ENCODE peak calls at places on chromosomes 3 and 15, in nine cellular contexts. One of them, this sample, is unnamed. For H3K9me3, the result is how much of the 10 kb centered on the place peaks cover.

GRCh38 chr3:128945878-128946175 is 48.0 kb downstream of the CFAP92 start:
- DNase-seq in adipocyte: no peak
- DNase-seq in Caco-2: no peak
- DNase-seq in MG63: no peak
- DNase-seq in CD8-positive, alpha-beta memory T cell: no peak
- DNase-seq in body of pancreas: no peak
- DNase-seq in ascending aorta: no peak
- DNase-seq in colonic mucosa: no peak
- DNase-seq in IMR-90: no peak
- DNase-seq in this sample: no peak

GRCh38 chr15:75460646-75461045 is 9.2 kb upstream of the SIN3A start:
- DNase-seq in adipocyte: no peak
- DNase-seq in Caco-2: peak
- DNase-seq in MG63: no peak
- DNase-seq in CD8-positive, alpha-beta memory T cell: no peak
- DNase-seq in body of pancreas: no peak
- DNase-seq in ascending aorta: no peak
- DNase-seq in colonic mucosa: peak
- DNase-seq in IMR-90: no peak
- DNase-seq in this sample: peak

GRCh38 chr15:75229191-75230015 is 27.7 kb downstream of the C15orf39 start:
- DNase-seq in adipocyte: no peak
- DNase-seq in Caco-2: peak
- DNase-seq in MG63: no peak
- DNase-seq in CD8-positive, alpha-beta memory T cell: no peak
- DNase-seq in body of pancreas: peak
- DNase-seq in ascending aorta: no peak
- DNase-seq in colonic mucosa: no peak
- DNase-seq in IMR-90: peak
- DNase-seq in this sample: no peak

GRCh38 chr3:151599103-151599672 is 134.5 kb upstream of the AADACL2 start:
- DNase-seq in adipocyte: no peak
- DNase-seq in Caco-2: peak
- DNase-seq in MG63: no peak
- DNase-seq in CD8-positive, alpha-beta memory T cell: no peak
- DNase-seq in body of pancreas: no peak
- DNase-seq in ascending aorta: no peak
- DNase-seq in colonic mucosa: no peak
- DNase-seq in IMR-90: no peak
- DNase-seq in this sample: no peak

GRCh38 chr3:130480736-130481135 is 36.2 kb upstream of the COL6A6 start:
- DNase-seq in adipocyte: peak
- DNase-seq in Caco-2: peak
- DNase-seq in MG63: peak
- DNase-seq in CD8-positive, alpha-beta memory T cell: no peak
- DNase-seq in body of pancreas: peak
- DNase-seq in ascending aorta: no peak
- DNase-seq in colonic mucosa: no peak
- DNase-seq in IMR-90: peak
- DNase-seq in this sample: no peak

GRCh38 chr3:148126962-148127361 is 570.7 kb upstream of the AGTR1 start:
- DNase-seq in adipocyte: no peak
- DNase-seq in Caco-2: no peak
- DNase-seq in MG63: no peak
- DNase-seq in CD8-positive, alpha-beta memory T cell: no peak
- DNase-seq in body of pancreas: no peak
- DNase-seq in ascending aorta: no peak
- DNase-seq in colonic mucosa: no peak
- DNase-seq in IMR-90: no peak
- DNase-seq in this sample: no peak

GRCh38 chr3:81339040-81339845 is 422.2 kb downstream of the GBE1 start:
- DNase-seq in adipocyte: peak
- DNase-seq in Caco-2: no peak
- DNase-seq in MG63: no peak
- DNase-seq in CD8-positive, alpha-beta memory T cell: no peak
- DNase-seq in body of pancreas: no peak
- DNase-seq in ascending aorta: no peak
- DNase-seq in colonic mucosa: no peak
- DNase-seq in IMR-90: peak
- DNase-seq in this sample: no peak

GRCh38 chr3:45606003-45606402 is 11.5 kb downstream of the LIMD1 start:
- DNase-seq in adipocyte: no peak
- DNase-seq in Caco-2: no peak
- DNase-seq in MG63: no peak
- DNase-seq in CD8-positive, alpha-beta memory T cell: no peak
- DNase-seq in body of pancreas: no peak
- DNase-seq in ascending aorta: no peak
- DNase-seq in colonic mucosa: no peak
- DNase-seq in IMR-90: no peak
- DNase-seq in this sample: no peak

GRCh38 chr3:140767536-140767935 is 89.7 kb downstream of the TRIM42 start:
- DNase-seq in adipocyte: peak
- DNase-seq in Caco-2: no peak
- DNase-seq in MG63: no peak
- DNase-seq in CD8-positive, alpha-beta memory T cell: no peak
- DNase-seq in body of pancreas: no peak
- DNase-seq in ascending aorta: no peak
- DNase-seq in colonic mucosa: no peak
- DNase-seq in IMR-90: no peak
- DNase-seq in this sample: no peak

GRCh38 chr3:30078736-30079135 is 527.7 kb upstream of the TGFBR2 start:
- DNase-seq in adipocyte: peak
- DNase-seq in Caco-2: no peak
- DNase-seq in MG63: no peak
- DNase-seq in CD8-positive, alpha-beta memory T cell: no peak
- DNase-seq in body of pancreas: no peak
- DNase-seq in ascending aorta: no peak
- DNase-seq in colonic mucosa: peak
- DNase-seq in IMR-90: no peak
- DNase-seq in this sample: peak

GRCh38 chr15:20353966-20354883 is 187.4 kb downstream of the GOLGA6L6 start:
- DNase-seq in adipocyte: no peak
- DNase-seq in Caco-2: peak
- DNase-seq in MG63: no peak
- DNase-seq in CD8-positive, alpha-beta memory T cell: no peak
- DNase-seq in body of pancreas: peak
- DNase-seq in ascending aorta: no peak
- DNase-seq in colonic mucosa: no peak
- DNase-seq in IMR-90: no peak
- DNase-seq in this sample: no peak
- H3K9me3 ChIP-seq in adipocyte: under half
- H3K9me3 ChIP-seq in Caco-2: under half
- H3K9me3 ChIP-seq in MG63: under half
- H3K9me3 ChIP-seq in CD8-positive, alpha-beta memory T cell: under half
- H3K9me3 ChIP-seq in body of pancreas: under half
- H3K9me3 ChIP-seq in ascending aorta: under half
- H3K9me3 ChIP-seq in colonic mucosa: under half
- H3K9me3 ChIP-seq in IMR-90: half or more
- H3K9me3 ChIP-seq in this sample: under half

GRCh38 chr3:138375446-138375845 is 27.1 kb downstream of the MRAS start:
- DNase-seq in adipocyte: no peak
- DNase-seq in Caco-2: no peak
- DNase-seq in MG63: no peak
- DNase-seq in CD8-positive, alpha-beta memory T cell: no peak
- DNase-seq in body of pancreas: no peak
- DNase-seq in ascending aorta: no peak
- DNase-seq in colonic mucosa: no peak
- DNase-seq in IMR-90: no peak
- DNase-seq in this sample: no peak

GRCh38 chr3:138378990-138379389 is 30.6 kb downstream of the MRAS start:
- DNase-seq in adipocyte: no peak
- DNase-seq in Caco-2: no peak
- DNase-seq in MG63: no peak
- DNase-seq in CD8-positive, alpha-beta memory T cell: no peak
- DNase-seq in body of pancreas: no peak
- DNase-seq in ascending aorta: no peak
- DNase-seq in colonic mucosa: no peak
- DNase-seq in IMR-90: no peak
- DNase-seq in this sample: no peak

GRCh38 chr3:138376663-138377062 is 28.3 kb downstream of the MRAS start:
- DNase-seq in adipocyte: no peak
- DNase-seq in Caco-2: no peak
- DNase-seq in MG63: no peak
- DNase-seq in CD8-positive, alpha-beta memory T cell: no peak
- DNase-seq in body of pancreas: no peak
- DNase-seq in ascending aorta: no peak
- DNase-seq in colonic mucosa: no peak
- DNase-seq in IMR-90: no peak
- DNase-seq in this sample: no peak

GRCh38 chr3:138378331-138378730 is 30.0 kb downstream of the MRAS start:
- DNase-seq in adipocyte: no peak
- DNase-seq in Caco-2: no peak
- DNase-seq in MG63: no peak
- DNase-seq in CD8-positive, alpha-beta memory T cell: no peak
- DNase-seq in body of pancreas: no peak
- DNase-seq in ascending aorta: no peak
- DNase-seq in colonic mucosa: no peak
- DNase-seq in IMR-90: no peak
- DNase-seq in this sample: no peak

DNA sequence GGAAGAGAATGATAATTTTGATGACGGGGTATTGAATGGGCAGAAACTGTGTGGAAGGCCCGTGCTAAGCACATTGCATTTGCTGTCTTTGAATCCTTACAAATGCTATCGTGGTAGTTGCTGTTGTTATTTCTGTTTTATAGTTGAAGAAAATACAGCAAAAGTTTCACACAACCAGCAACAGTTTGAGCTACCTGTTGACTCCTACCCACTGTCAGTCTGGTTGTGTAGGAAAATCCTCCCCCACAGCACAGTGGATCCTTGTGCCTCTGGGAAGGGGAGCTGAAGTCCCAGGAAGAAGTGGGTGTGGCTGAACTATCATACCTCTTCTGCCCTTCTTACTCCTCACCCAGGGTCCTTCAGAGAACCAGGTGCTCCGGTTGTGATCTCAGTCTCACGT is 29.4 kb downstream of the MRAS start:
- DNase-seq in adipocyte: no peak
- DNase-seq in Caco-2: no peak
- DNase-seq in MG63: no peak
- DNase-seq in CD8-positive, alpha-beta memory T cell: no peak
- DNase-seq in body of pancreas: no peak
- DNase-seq in ascending aorta: no peak
- DNase-seq in colonic mucosa: no peak
- DNase-seq in IMR-90: no peak
- DNase-seq in this sample: no peak
- H3K9me3 ChIP-seq in adipocyte: under half
- H3K9me3 ChIP-seq in Caco-2: under half
- H3K9me3 ChIP-seq in MG63: under half
- H3K9me3 ChIP-seq in CD8-positive, alpha-beta memory T cell: under half
- H3K9me3 ChIP-seq in body of pancreas: under half
- H3K9me3 ChIP-seq in ascending aorta: under half
- H3K9me3 ChIP-seq in colonic mucosa: under half
- H3K9me3 ChIP-seq in IMR-90: under half
- H3K9me3 ChIP-seq in this sample: under half

GRCh38 chr3:6147883-6148282 is 713.0 kb upstream of the GRM7 start:
- DNase-seq in adipocyte: no peak
- DNase-seq in Caco-2: no peak
- DNase-seq in MG63: no peak
- DNase-seq in CD8-positive, alpha-beta memory T cell: no peak
- DNase-seq in body of pancreas: no peak
- DNase-seq in ascending aorta: no peak
- DNase-seq in colonic mucosa: no peak
- DNase-seq in IMR-90: no peak
- DNase-seq in this sample: no peak
- H3K9me3 ChIP-seq in adipocyte: under half
- H3K9me3 ChIP-seq in Caco-2: under half
- H3K9me3 ChIP-seq in MG63: under half
- H3K9me3 ChIP-seq in CD8-positive, alpha-beta memory T cell: under half
- H3K9me3 ChIP-seq in body of pancreas: under half
- H3K9me3 ChIP-seq in ascending aorta: under half
- H3K9me3 ChIP-seq in colonic mucosa: under half
- H3K9me3 ChIP-seq in IMR-90: under half
- H3K9me3 ChIP-seq in this sample: under half

GRCh38 chr15:85030301-85031049 is 48.8 kb downstream of the PDE8A start:
- DNase-seq in adipocyte: no peak
- DNase-seq in Caco-2: no peak
- DNase-seq in MG63: no peak
- DNase-seq in CD8-positive, alpha-beta memory T cell: no peak
- DNase-seq in body of pancreas: no peak
- DNase-seq in ascending aorta: no peak
- DNase-seq in colonic mucosa: no peak
- DNase-seq in IMR-90: peak
- DNase-seq in this sample: no peak
- H3K9me3 ChIP-seq in adipocyte: under half
- H3K9me3 ChIP-seq in Caco-2: under half
- H3K9me3 ChIP-seq in MG63: under half
- H3K9me3 ChIP-seq in CD8-positive, alpha-beta memory T cell: under half
- H3K9me3 ChIP-seq in body of pancreas: under half
- H3K9me3 ChIP-seq in ascending aorta: under half
- H3K9me3 ChIP-seq in colonic mucosa: under half
- H3K9me3 ChIP-seq in IMR-90: under half
- H3K9me3 ChIP-seq in this sample: under half

DNA sequence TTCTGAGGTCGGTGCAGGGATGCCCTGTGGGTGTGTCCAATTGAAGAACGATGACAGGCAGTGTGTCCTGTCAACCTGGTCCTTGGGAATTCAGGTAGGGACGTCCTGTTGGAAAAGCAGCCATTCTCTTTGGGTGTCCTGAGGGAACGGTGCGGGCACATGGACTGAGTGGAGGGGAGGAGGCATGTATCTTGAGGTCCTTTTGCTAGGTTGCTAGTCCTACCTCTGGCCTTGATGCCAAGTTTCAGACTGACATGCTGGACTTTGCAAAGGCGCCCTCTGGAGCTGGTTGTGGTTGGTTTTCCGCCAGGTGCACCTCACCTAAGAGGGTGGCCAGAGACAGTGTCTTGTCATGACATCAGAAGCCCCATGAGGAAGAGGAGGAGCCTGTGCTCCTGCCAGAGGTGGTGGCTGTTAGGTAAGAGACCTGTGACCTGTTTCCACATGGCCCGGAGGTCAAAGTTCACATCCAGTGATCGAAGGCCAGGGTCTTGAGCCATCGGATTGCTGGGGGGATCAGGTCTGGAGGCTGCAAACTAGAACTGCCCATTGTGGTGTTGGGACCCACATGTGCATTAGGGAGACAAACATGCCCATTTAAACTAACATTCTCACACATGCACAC is 106.3 kb downstream of the SNRPN start:
- DNase-seq in adipocyte: no peak
- DNase-seq in Caco-2: peak
- DNase-seq in MG63: no peak
- DNase-seq in CD8-positive, alpha-beta memory T cell: no peak
- DNase-seq in body of pancreas: peak
- DNase-seq in ascending aorta: no peak
- DNase-seq in colonic mucosa: no peak
- DNase-seq in IMR-90: no peak
- DNase-seq in this sample: no peak
- H3K9me3 ChIP-seq in adipocyte: half or more
- H3K9me3 ChIP-seq in Caco-2: half or more
- H3K9me3 ChIP-seq in MG63: under half
- H3K9me3 ChIP-seq in CD8-positive, alpha-beta memory T cell: half or more
- H3K9me3 ChIP-seq in body of pancreas: under half
- H3K9me3 ChIP-seq in ascending aorta: half or more
- H3K9me3 ChIP-seq in colonic mucosa: under half
- H3K9me3 ChIP-seq in IMR-90: half or more
- H3K9me3 ChIP-seq in this sample: half or more